ENCODE peak calls at places on chromosomes 4 and X, in six cellular contexts. J, N, U, Z, E and X are unnamed samples.
A peak's percentile ranks its signal among the peaks of the same experiment; 100 is the strongest.

GRCh38 chr4:13464543-13464942 is 19.6 kb downstream of the RAB28 start:
- DNase-seq in U (no peak), N (no peak), E (no peak), Z (no peak), J (no peak), X (no peak)

GRCh38 chrX:66150188-66150587 is 13.9 kb upstream of the HEPH start:
- DNase-seq in Z (no peak), E (no peak), U (no peak), J (no peak), N (no peak), X (peak; percentile 20)

GRCh38 chrX:111264397-111264796 is 5.9 kb downstream of the CAPN6 start:
- DNase-seq in J (no peak), E (no peak), U (no peak), N (no peak), Z (no peak), X (no peak)

GRCh38 chrX:63784346-63784901 is 590 bp downstream of the ARHGEF9 start:
- DNase-seq in Z (no peak), E (peak; percentile 4), U (no peak), N (no peak), J (peak; percentile 7), X (no peak)

GRCh38 chr4:23441670-23442069 is 448.2 kb downstream of the PPARGC1A start:
- DNase-seq in U (no peak), N (no peak), J (no peak), E (no peak), Z (no peak), X (no peak)

GRCh38 chr4:160038560-160038959 is 935.7 kb downstream of the RAPGEF2 start:
- DNase-seq in J (peak; percentile 11), U (no peak), Z (no peak), N (no peak), E (no peak), X (no peak)

GRCh38 chrX:129144172-129145038 is 378.9 kb downstream of the SMARCA1 start:
- DNase-seq in E (no peak), U (no peak), J (no peak), Z (no peak), N (no peak), X (no peak)

GRCh38 chr4:3369781-3370660 is 71.7 kb upstream of the HGFAC start:
- DNase-seq in U (no peak), J (peak; percentile 55), Z (peak; percentile 89), N (no peak), E (peak; percentile 87), X (peak; percentile 96)

GRCh38 chr4:81465668-81466357 is 5.9 kb downstream of the RASGEF1B start:
- DNase-seq in J (no peak), E (no peak), N (no peak), Z (no peak), U (no peak), X (no peak)

GRCh38 chr4:138235419-138235952 is 6.7 kb downstream of the SLC7A11 start:
- DNase-seq in U (peak; percentile 15), N (no peak), J (no peak), Z (no peak), E (no peak), X (peak; percentile 90)

GRCh38 chr4:128320656-128321055 is 33.0 kb upstream of the PGRMC2 start:
- DNase-seq in J (no peak), U (no peak), N (no peak), Z (no peak), E (no peak), X (peak; percentile 30)

GRCh38 chr4:39304651-39305050 is 61.5 kb downstream of the RFC1 start:
- DNase-seq in Z (no peak), E (no peak), J (no peak), N (no peak), U (no peak), X (no peak)

GRCh38 chr4:176745902-176746301 is 46.8 kb downstream of the VEGFC start:
- DNase-seq in N (no peak), J (no peak), U (no peak), E (no peak), Z (no peak), X (peak; percentile 28)

GRCh38 chrX:53795583-53795982 is 109.1 kb upstream of the HUWE1 start:
- DNase-seq in J (no peak), N (no peak), Z (peak; percentile 70), U (no peak), E (peak; percentile 18), X (peak; percentile 10)

GRCh38 chrX:134258202-134258601 is 21.2 kb downstream of the CCDC160 start:
- DNase-seq in E (no peak), Z (no peak), J (no peak), N (no peak), U (no peak), X (no peak)

GRCh38 chr4:40046311-40046980 is 10.2 kb upstream of the N4BP2 start:
- DNase-seq in E (no peak), N (no peak), U (no peak), J (peak; percentile 68), Z (no peak), X (peak; percentile 58)

GRCh38 chr4:88820723-88821368 is 123.2 kb upstream of the NAP1L5 start:
- DNase-seq in J (no peak), Z (peak; percentile 12), E (no peak), N (no peak), U (no peak), X (no peak)

GRCh38 chr4:71830497-71831178 is 46.8 kb upstream of the GC start:
- DNase-seq in E (no peak), N (no peak), J (no peak), U (no peak), Z (no peak), X (no peak)

GRCh38 chr4:10011885-10012284 is 9.4 kb downstream of the SLC2A9 start:
- DNase-seq in N (no peak), E (no peak), J (no peak), U (no peak), Z (no peak), X (no peak)

GRCh38 chr4:10013722-10014121 is 7.6 kb downstream of the SLC2A9 start:
- DNase-seq in U (peak; percentile 18), J (peak; percentile 70), E (peak; percentile 75), Z (peak; percentile 87), N (peak; percentile 39), X (peak; percentile 43)

GRCh38 chr4:10017037-10017893 is 4.0 kb downstream of the SLC2A9 start:
- DNase-seq in U (no peak), Z (no peak), J (peak; percentile 62), E (no peak), N (no peak), X (no peak)

GRCh38 chr4:10016169-10016568 is 5.1 kb downstream of the SLC2A9 start:
- DNase-seq in E (no peak), J (no peak), N (no peak), Z (no peak), U (no peak), X (no peak)

DNA sequence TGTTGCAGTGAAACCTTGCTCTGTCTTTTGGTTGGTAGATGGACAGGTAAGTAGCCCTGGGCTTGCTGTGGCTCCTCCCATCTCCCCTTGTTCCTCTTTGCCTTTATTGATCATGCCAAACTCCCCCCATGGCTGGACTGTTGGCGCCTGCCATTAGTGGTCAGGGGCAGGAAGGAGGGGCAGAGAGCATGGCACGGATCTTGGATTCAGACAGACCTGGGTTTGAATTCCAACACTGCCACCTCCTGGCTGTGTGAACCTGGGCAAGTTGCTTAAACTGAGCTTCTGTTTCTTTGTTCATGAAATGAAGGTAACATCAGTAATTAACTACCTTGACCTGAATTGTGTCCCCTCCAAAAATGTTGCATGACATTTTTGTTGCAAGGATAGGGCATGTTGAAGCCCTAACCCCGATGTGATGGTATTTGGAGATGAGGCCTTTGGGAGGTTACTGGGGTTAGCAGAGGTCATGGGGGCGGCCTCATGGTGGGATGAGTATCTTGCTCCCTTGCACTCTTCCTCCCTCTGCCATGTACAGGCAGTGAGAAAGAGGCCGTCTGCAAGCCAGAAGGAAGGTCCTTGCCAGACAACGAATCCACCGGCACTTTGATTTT is 6.0 kb downstream of the SLC2A9 start:
- DNase-seq in E (peak; percentile 72), Z (peak; percentile 82), J (peak; percentile 58), U (peak; percentile 67), N (peak; percentile 36), X (peak; percentile 52)
- H3K4me3 ChIP-seq in E (no peak overlapping the region), Z (no peak overlapping the region), J (no peak overlapping the region), U (no peak overlapping the region), N (no peak overlapping the region), X (no peak overlapping the region)

GRCh38 chr4:165505991-165506779 is 127.4 kb downstream of the CPE start:
- DNase-seq in N (no peak), E (no peak), J (peak; percentile 16), U (no peak), Z (no peak), X (peak; percentile 72)
- H3K4me2 ChIP-seq in N (no peak overlapping the region), E (no peak overlapping the region), J (peak overlapping the region; percentile 10), U (no peak overlapping the region), Z (no peak overlapping the region), X (peak overlapping the region; percentile 52)

GRCh38 chr4:24991015-24991414 is 39.7 kb downstream of the LGI2 start:
- DNase-seq in Z (no peak), E (no peak), N (no peak), J (no peak), U (no peak), X (peak; percentile 69)

GRCh38 chr4:24989327-24989726 is 41.4 kb downstream of the LGI2 start:
- DNase-seq in J (no peak), U (no peak), N (no peak), E (no peak), Z (no peak), X (no peak)

GRCh38 chr4:24992968-24993367 is 37.8 kb downstream of the LGI2 start:
- DNase-seq in E (no peak), N (no peak), U (no peak), J (no peak), Z (no peak), X (no peak)

GRCh38 chr4:24984602-24985532 is 45.9 kb downstream of the LGI2 start:
- DNase-seq in U (no peak), J (no peak), Z (peak; percentile 48), N (no peak), E (peak; percentile 9), X (no peak)

DNA sequence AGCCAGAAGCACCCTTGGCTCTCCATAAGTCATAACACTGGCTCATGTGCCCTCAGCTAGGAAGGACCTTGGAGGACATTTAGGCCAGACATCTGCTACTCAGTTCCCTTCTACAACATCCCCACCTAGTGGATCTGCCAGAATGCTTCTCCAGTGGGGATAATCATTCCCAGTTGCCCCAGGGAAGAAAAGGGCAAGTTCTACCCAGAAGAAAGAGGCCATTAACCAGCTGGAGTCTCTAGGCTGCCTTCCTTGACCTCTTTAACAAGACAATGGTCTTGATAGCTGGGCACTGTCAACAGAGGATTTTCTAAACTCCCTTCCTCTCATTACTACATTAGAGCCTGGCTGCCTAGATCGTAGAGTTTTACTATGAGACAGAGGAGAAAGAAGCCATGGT is 42.0 kb downstream of the LGI2 start:
- DNase-seq in U (peak; percentile 13), N (no peak), Z (peak; percentile 86), J (peak; percentile 26), E (peak; percentile 61), X (peak; percentile 74)
- TF ChIP-seq EZH2phosphoT487 in U (no peak), N (no peak), Z (no peak), J (no peak), E (no peak), X (no peak)

GRCh38 chr4:110619001-110619350 is 3.9 kb downstream of the PITX2 start:
- DNase-seq in J (no peak), N (no peak), U (no peak), E (no peak), Z (no peak), X (no peak)

GRCh38 chr4:110620352-110621327 is 2.2 kb downstream of the PITX2 start:
- DNase-seq in U (no peak), E (peak; percentile 93), J (peak; percentile 76), N (peak; percentile 67), Z (peak; percentile 88), X (no peak)

GRCh38 chr4:110621328-110621812 is 1.5 kb downstream of the PITX2 start:
- DNase-seq in J (no peak), Z (peak; percentile 21), U (no peak), E (no peak), N (peak; percentile 32), X (no peak)

GRCh38 chr4:110618091-110619000 is 4.5 kb downstream of the PITX2 start:
- DNase-seq in N (no peak), U (no peak), J (peak; percentile 74), Z (peak; percentile 86), E (peak; percentile 90), X (no peak)

GRCh38 chr4:110619401-110620247 is 3.3 kb downstream of the PITX2 start:
- DNase-seq in U (no peak), Z (peak; percentile 82), J (no peak), E (peak; percentile 76), N (no peak), X (no peak)
- H3K4me3 ChIP-seq in U (no peak overlapping the region), Z (peak overlapping the region; percentile 68), J (peak overlapping the region; percentile 87), E (peak overlapping the region; percentile 26), N (no peak overlapping the region), X (no peak overlapping the region)